ENCODE peak calls at places on chromosomes 13 and 19, in five cellular contexts. D is Karpas-422, A is PC-3, L is neural progenitor cell, F is HCT116. I is an unnamed sample.
A peak's percentile ranks its signal among the peaks of the same experiment; 100 is the strongest.

GRCh38 chr13:98273824-98274786 is 97.0 kb upstream of the RNF113B start:
- DNase-seq in L (peak; percentile 78), A (no peak), D (no peak), F (no peak), I (no peak)

GRCh38 chr13:28792992-28793391 is 27.1 kb upstream of the MTUS2 start:
- DNase-seq in D (no peak), A (no peak), F (no peak), L (no peak), I (no peak)

GRCh38 chr13:99018418-99019180 is 40.7 kb upstream of the DOCK9 start:
- DNase-seq in D (no peak), A (peak; percentile 35), L (no peak), F (no peak), I (no peak)

GRCh38 chr13:48741377-48741776 is 87.6 kb downstream of the CYSLTR2 start:
- DNase-seq in F (no peak), A (no peak), L (no peak), D (no peak), I (no peak)

GRCh38 chr13:34020388-34020787 is 202.4 kb downstream of the RFC3 start:
- DNase-seq in F (no peak), L (no peak), D (no peak), A (peak; percentile 60), I (no peak)

GRCh38 chr19:33684550-33685303 is 63.0 kb downstream of the CHST8 start:
- DNase-seq in L (peak; percentile 54), A (no peak), D (no peak), F (no peak), I (no peak)

GRCh38 chr19:57802269-57802668 is 12.4 kb downstream of the ZNF552 start:
- DNase-seq in D (peak; percentile 86), L (no peak), A (no peak), F (no peak), I (no peak)

GRCh38 chr13:19172647-19173030 is 9.0 kb downstream of the TUBA3C start:
- DNase-seq in D (no peak), F (no peak), L (no peak), A (no peak), I (no peak)

GRCh38 chr19:10258080-10258710 is 6.2 kb downstream of the MRPL4 start:
- DNase-seq in F (no peak), L (no peak), A (no peak), D (peak; percentile 27), I (no peak)

GRCh38 chr19:15147090-15147489 is 39.9 kb downstream of the SYDE1 start:
- DNase-seq in L (no peak), A (no peak), F (no peak), D (peak; percentile 22), I (no peak)

GRCh38 chr13:73782781-73783180 is 351.4 kb downstream of the KLF12 start:
- DNase-seq in D (no peak), L (peak; percentile 7), F (no peak), A (no peak), I (no peak)

GRCh38 chr13:40087021-40088002 is 431.9 kb downstream of the COG6 start:
- DNase-seq in L (peak; percentile 38), D (no peak), F (no peak), A (peak; percentile 14), I (no peak)

GRCh38 chr19:3950871-3951861 is 18.3 kb downstream of the NMRK2 start:
- DNase-seq in D (no peak), L (no peak), A (no peak), F (no peak), I (no peak)

GRCh38 chr19:58325623-58326022 is 1.2 kb upstream of the ZSCAN22 start:
- DNase-seq in L (no peak), D (no peak), A (peak; percentile 75), F (no peak), I (peak; percentile 65)

GRCh38 chr19:42285546-42285945 is 16.4 kb upstream of the PRR19 start:
- DNase-seq in L (peak; percentile 46), A (no peak), D (peak; percentile 62), F (no peak), I (no peak)

GRCh38 chr19:10884273-10884672 is 12.9 kb downstream of the CARM1 start:
- DNase-seq in D (no peak), F (peak; percentile 13), A (peak; percentile 65), L (no peak), I (no peak)

DNA sequence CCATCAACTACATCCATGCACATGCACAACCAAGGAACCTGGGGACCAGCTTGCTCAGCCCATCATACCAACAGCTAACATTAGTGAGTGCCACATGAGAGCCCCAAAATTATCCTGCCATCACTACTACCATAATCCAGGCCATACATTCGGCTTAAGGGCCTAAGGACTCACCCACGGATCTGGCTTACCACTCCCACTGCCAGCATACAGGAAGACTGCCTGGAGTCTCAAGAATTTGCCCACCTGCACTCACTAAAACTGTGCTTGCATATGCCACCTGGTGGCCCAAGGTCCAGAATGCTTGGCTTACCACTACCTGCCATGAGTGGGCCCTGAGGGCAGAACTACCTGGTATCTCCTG is 1562.9 kb upstream of the PRR20A start:
- DNase-seq in F (no peak), D (no peak), A (no peak), L (no peak), I (no peak)
- H3K9ac ChIP-seq in F (no peak overlapping the region), D (no peak overlapping the region), A (no peak overlapping the region), L (no peak overlapping the region), I (no peak overlapping the region)

DNA sequence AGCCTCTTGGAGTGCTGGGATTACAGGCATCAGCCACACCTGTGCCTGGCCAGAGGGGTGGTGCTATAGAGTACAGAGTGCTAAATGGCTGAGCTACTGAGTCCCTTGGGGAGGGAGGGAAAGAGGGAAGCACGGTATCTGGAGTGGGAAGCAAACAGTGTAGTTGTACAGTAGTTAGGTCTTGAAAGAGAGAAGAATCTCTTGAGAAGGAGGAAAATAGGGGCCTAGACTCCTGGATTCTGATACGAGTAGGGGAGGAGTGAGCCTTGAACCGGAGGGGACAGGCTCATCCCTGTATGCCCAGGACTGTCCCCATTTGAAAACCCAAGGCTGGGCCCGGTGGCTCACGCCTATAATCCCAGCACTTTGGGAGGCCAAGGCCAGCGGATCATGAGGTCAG is 5.1 kb downstream of the MYADM start:
- DNase-seq in D (no peak), L (no peak), A (no peak), F (no peak), I (no peak)
- H3K79me2 ChIP-seq in D (no peaks in the 10 kb centered on the region), L (peaks cover 32% of the 10 kb centered on the region), A (peaks cover 50% of the 10 kb centered on the region), F (peaks cover 41% of the 10 kb centered on the region), I (peaks cover 7% of the 10 kb centered on the region)

DNA sequence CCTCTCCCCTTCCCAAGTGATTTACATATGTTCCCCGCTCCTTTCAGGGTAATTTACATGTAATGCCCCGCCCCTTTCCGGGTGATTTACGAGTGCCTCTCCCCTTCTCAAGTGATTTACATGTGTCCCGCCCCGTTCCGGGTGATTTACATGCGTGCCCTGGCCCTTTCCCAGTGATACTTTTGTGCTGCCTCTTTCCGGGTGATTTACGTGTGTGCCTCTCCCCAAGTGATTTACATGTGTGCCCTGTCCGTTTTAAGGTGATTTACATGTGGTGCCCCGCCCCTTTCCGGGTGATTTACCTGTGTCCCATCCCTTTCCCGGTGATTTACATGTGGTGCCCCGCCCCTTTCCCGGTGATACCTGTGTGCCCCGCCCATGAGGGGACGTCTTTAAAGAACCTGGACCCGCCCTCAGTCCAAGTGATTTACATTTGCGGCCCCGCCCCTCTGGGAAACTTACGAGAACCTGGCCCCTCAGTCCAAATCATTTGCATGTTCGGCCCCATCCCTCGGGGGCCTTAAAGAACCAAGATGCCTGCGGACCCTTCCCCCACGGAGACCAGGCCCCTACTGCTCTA is 556 bp upstream of the LENG9 start:
- DNase-seq in A (peak; percentile 97), D (peak; percentile 99), F (peak; percentile 97), L (peak; percentile 97), I (peak; percentile 97)
- H3K9ac ChIP-seq in A (peak overlapping the region; percentile 76), D (peak overlapping the region; percentile 84), F (peak overlapping the region; percentile 96), L (no peak overlapping the region), I (peak overlapping the region; percentile 75)

GRCh38 chr13:79393564-79394249 is 12.3 kb downstream of the RBM26 start:
- DNase-seq in D (peak; percentile 65), F (no peak), L (no peak), A (peak; percentile 15), I (no peak)
- H3K79me2 ChIP-seq in D (peaks cover 93% of the 10 kb centered on the region), F (peaks cover 96% of the 10 kb centered on the region), L (peaks cover 98% of the 10 kb centered on the region), A (peaks cover 93% of the 10 kb centered on the region), I (peaks cover 76% of the 10 kb centered on the region)

DNA sequence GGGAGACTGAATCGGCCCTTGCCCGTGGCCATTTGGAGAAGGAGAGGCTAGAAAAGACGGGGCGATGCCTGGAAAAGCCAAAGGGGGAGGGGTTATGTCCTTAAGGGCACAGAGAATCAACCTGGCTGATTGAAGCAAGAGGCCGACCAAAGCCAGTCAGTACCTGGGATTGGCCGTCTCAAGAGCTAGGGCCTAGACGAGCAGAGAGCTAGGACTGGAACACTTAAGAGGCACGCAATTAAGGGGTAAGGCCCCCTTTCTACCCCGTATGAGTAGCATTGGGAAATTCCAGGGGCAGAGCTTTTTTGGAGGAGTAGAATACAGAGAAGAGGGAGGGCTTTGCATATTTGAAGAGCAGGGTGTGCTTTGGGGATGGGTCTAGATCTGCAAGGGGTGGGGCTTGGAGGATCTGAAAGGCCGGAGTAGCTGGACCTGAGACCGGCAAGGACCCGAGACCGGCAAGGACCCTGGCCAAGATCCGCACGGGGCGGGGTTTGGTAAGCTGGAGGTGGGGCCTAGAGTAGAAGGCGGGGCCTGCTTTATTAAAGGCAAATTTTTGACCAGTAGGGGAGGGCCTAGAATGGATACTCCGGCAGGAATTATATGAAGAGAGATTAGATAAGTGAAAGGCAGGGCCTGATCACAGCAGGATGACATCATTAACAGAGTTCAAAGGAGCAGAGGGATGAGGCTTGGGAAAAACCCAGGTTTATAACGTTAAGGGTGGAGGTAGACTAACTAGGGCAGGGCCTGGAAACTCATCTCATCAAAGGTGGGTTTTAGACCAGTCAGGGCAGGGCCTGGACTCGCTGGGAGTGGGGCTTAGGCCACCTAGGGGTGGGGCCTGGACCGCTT is 10.7 kb upstream of the CACNG6 start:
- DNase-seq in L (peak; percentile 78), D (no peak), A (peak; percentile 94), F (peak; percentile 86), I (no peak)
- H3K9ac ChIP-seq in L (no peak overlapping the region), D (no peak overlapping the region), A (peak overlapping the region; percentile 53), F (peak overlapping the region; percentile 54), I (no peak overlapping the region)

GRCh38 chr13:51643114-51643881 is 59.0 kb downstream of the WDFY2 start:
- DNase-seq in L (no peak), D (no peak), A (peak; percentile 83), F (no peak), I (peak; percentile 49)
- H3K79me2 ChIP-seq in L (peaks cover 85% of the 10 kb centered on the region), D (no peaks in the 10 kb centered on the region), A (peaks cover 68% of the 10 kb centered on the region), F (no peaks in the 10 kb centered on the region), I (peaks cover 59% of the 10 kb centered on the region)

DNA sequence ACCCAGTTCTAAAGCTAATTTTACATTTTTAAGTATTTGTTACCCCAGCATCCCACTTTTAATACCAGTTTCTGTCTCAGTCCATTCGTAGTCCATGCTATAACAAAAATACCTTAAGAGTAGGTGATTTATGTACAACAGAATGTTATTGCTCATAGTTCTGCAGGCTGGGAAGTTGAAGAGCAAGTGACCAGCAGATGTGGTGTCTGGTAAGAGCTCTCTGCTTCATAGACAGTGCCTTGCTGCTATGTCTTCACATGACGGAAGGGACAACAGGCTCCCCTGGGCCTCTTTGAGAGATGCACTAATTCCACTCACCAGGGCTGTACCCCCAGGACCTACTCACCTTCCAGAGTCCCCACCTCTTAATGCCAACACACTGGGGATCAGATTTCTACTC is 96.6 kb downstream of the COL4A2 start:
- DNase-seq in A (no peak), F (no peak), D (no peak), L (no peak), I (no peak)
- H3K9ac ChIP-seq in A (no peak overlapping the region), F (no peak overlapping the region), D (no peak overlapping the region), L (no peak overlapping the region), I (no peak overlapping the region)

GRCh38 chr19:8478605-8479004 is 23.8 kb downstream of the PRAM1 start:
- DNase-seq in L (no peak), D (no peak), A (no peak), F (no peak), I (no peak)
- H3K79me2 ChIP-seq in L (peaks cover 100% of the 10 kb centered on the region), D (peaks cover 79% of the 10 kb centered on the region), A (peaks cover 87% of the 10 kb centered on the region), F (peaks cover 100% of the 10 kb centered on the region), I (peaks cover 68% of the 10 kb centered on the region)

I was measured in keratinocyte.